ENCODE peak calls at places on chromosomes 13 and 19, in four cellular contexts. Z, C, O and P are unnamed samples.

GRCh38 chr19:51681286-51681956 is 11.7 kb upstream of the SPACA6 start:
- DNase-seq in Z (peak; percentile 30), C (no peak), O (peak; percentile 27), P (no peak)

GRCh38 chr19:37963190-37963947 is 56.4 kb downstream of the SIPA1L3 start:
- DNase-seq in Z (no peak), C (no peak), O (peak; percentile 47), P (no peak)

GRCh38 chr13:35565273-35565672 is 88.8 kb upstream of the MAB21L1 start:
- DNase-seq in Z (no peak), C (no peak), O (no peak), P (no peak)

GRCh38 chr13:39699274-39699673 is 43.8 kb downstream of the COG6 start:
- DNase-seq in Z (no peak), C (no peak), O (no peak), P (no peak)

GRCh38 chr19:10501971-10502523 is 1.1 kb downstream of the KEAP1 start:
- DNase-seq in Z (peak; percentile 58), C (peak; percentile 86), O (peak; percentile 29), P (peak; percentile 81)

GRCh38 chr13:79995334-79995733 is 345.6 kb downstream of the SPRY2 start:
- DNase-seq in Z (no peak), C (no peak), O (peak; percentile 85), P (no peak)

GRCh38 chr19:53908106-53908932 is 759 bp upstream of the CACNG7 start:
- DNase-seq in Z (peak; percentile 95), C (peak; percentile 24), O (peak; percentile 40), P (peak; percentile 79)

GRCh38 chr13:31204592-31204991 is 4.8 kb downstream of the B3GLCT start:
- DNase-seq in Z (no peak), C (no peak), O (peak; percentile 60), P (no peak)

GRCh38 chr13:34627905-34628682 is 314.0 kb upstream of the NBEA start:
- DNase-seq in Z (no peak), C (no peak), O (no peak), P (no peak)

GRCh38 chr13:108549989-108550388 is 79.4 kb upstream of the MYO16 start:
- DNase-seq in Z (no peak), C (no peak), O (no peak), P (no peak)

GRCh38 chr19:32580353-32580900 is 563 bp upstream of the PDCD5 start:
- DNase-seq in Z (no peak), C (no peak), O (no peak), P (no peak)

GRCh38 chr19:18479964-18480723 is 41.7 kb downstream of the ELL start:
- DNase-seq in Z (no peak), C (no peak), O (peak; percentile 64), P (peak; percentile 86)

GRCh38 chr19:13621413-13621812 is 115.1 kb upstream of the CACNA1A start:
- DNase-seq in Z (peak; percentile 67), C (no peak), O (peak; percentile 96), P (no peak)

DNA sequence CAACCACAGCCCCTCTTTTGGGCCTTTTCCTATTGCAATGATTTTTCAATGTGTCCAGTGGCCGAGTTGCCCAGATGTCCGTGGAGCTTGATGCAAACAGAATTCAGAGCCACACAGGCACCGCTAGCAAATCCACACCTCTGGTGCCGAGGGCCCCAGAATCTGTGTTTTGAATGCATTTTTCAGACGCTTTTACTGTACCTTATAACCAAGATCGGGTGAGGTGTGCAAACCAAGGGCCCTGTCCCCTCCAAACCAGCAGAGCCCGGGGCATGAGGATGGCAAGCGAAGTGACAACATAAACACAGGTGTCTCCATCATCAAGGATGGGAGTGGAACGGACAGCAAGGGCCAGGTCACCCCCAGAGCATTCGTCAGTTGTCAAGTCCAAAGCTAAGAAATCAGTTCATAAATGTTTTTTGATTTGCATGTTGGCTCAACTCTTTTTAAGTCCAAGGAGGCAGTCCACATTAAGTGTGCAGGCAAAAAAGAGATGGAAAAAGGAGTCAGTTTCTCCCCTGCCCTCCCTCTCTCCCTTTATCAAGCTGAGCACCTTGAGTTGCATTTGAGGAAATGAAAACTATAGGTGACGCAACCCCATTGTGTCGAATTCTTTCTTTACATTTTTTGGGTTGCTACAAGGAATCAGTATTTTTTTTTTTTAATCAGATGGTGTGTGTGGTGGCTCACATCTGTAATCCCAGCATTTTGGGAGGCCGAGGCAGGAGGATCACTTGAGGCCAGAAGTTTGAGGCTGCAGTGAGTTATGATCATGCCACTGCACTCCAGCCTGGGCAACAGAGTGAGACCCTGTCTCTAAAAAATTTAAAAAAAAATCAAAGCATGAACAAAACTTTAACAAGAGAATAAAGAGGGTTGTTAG is 2.9 kb downstream of the CCDC8 start:
- DNase-seq in Z (no peak), C (no peak), O (no peak), P (no peak)
- H3K4me3 ChIP-seq in Z (no peak overlapping the region), C (peak overlapping the region; percentile 53), O (no peak overlapping the region), P (no peak overlapping the region)

DNA sequence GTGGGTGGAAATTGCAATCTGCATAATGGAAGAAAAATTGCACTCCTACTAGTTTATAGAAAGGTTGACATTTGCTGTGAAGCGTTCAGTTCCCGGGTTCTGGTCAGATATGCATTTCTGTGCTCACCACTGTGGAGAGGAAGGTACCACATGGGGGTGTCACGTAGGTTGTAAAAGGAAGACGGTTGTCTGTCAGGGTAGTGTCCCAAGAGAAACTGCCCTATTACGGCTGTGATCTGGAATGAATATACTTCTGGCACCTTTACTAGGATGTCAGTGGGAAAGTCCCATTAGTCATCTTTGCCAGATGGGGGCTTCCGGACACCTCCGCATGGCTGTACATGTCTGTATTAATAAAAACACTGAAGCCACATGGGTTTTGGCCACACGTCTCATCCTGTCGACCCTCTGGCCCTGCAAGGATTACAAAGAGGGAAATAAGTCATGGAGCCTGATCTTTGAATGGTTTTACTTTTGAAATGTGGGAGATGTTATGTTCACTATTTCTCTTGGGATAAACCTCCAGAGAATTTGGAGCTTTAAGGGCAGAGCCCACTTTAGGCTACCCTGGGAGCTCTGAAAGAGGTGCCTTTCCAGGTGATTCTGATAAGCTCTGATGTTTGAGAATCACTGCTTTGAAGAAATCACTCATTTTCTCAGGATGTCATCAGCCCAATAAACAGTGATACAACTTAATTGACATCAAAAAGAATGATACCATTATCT is 133.9 kb downstream of the AKAP11 start:
- DNase-seq in Z (no peak), C (no peak), O (peak; percentile 8), P (no peak)
- H3K27me3 ChIP-seq in Z (no peaks in the 10 kb centered on the region), C (no peaks in the 10 kb centered on the region), O (peaks cover 7% of the 10 kb centered on the region), P (no peaks in the 10 kb centered on the region)

DNA sequence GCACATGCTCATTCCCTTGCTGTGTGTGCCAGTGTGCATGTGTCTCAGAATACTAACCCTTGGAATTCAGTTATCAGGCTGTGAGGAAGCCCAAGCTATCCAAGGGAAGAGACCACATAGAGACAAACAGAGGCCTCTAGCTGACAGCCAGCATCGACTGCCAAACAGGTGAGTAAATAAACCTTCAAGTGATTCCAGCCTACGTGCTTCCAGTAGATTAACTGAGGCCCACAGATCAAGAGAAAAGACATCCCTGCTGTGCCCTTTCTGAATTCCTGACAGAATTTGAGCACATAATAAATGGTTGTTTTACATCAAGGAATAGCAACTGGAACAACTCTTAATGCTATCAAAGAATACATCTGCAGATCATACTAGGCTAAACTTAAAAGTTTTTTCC is 17.5 kb downstream of the ZC3H13 start:
- DNase-seq in Z (no peak), C (no peak), O (no peak), P (no peak)
- TF ChIP-seq CTCF in Z (no peak), C (no peak), O (no peak), P (no peak)

GRCh38 chr13:83883061-83883523 is 818 bp upstream of the SLITRK1 start:
- DNase-seq in Z (peak; percentile 58), C (no peak), O (no peak), P (no peak)
- H3K4me3 ChIP-seq in Z (peak overlapping the region; percentile 53), C (no peak overlapping the region), O (no peak overlapping the region), P (no peak overlapping the region)